ENCODE peak calls at places on chromosome 10, in five cellular contexts. N, Q, C, I and X are unnamed samples.

GRCh38 chr10:100948916-100949315 is 20.4 kb upstream of the SEMA4G start:
- DNase-seq in N (no peak), Q (no peak), C (no peak), I (no peak), X (no peak)

GRCh38 chr10:26437637-26438461 is at the start of gene APBB1IP:
- DNase-seq in N (peak; percentile 96), Q (no peak), C (peak; percentile 86), I (no peak), X (no peak)

GRCh38 chr10:103666109-103666508 is 172.6 kb downstream of the NEURL1 start:
- DNase-seq in N (peak; percentile 53), Q (peak; percentile 81), C (no peak), I (no peak), X (peak; percentile 28)

GRCh38 chr10:117619200-117619599 is 76.7 kb downstream of the EMX2 start:
- DNase-seq in N (no peak), Q (no peak), C (no peak), I (no peak), X (no peak)

GRCh38 chr10:30829921-30830671 is 200.5 kb upstream of the LYZL2 start:
- DNase-seq in N (no peak), Q (no peak), C (no peak), I (peak; percentile 54), X (no peak)

GRCh38 chr10:12549297-12549696 is 199.9 kb downstream of the CAMK1D start:
- DNase-seq in N (no peak), Q (no peak), C (no peak), I (no peak), X (peak; percentile 50)

GRCh38 chr10:42149027-42149700 is 489.2 kb downstream of the ZNF33B start:
- DNase-seq in N (no peak), Q (no peak), C (no peak), I (no peak), X (no peak)

GRCh38 chr10:69211104-69211503 is 9.0 kb upstream of the HKDC1 start:
- DNase-seq in N (no peak), Q (no peak), C (no peak), I (no peak), X (no peak)

GRCh38 chr10:11046766-11047165 is 29.1 kb downstream of the CELF2 start:
- DNase-seq in N (no peak), Q (no peak), C (no peak), I (no peak), X (no peak)

GRCh38 chr10:113704637-113705343 is 25.1 kb downstream of the CASP7 start:
- DNase-seq in N (peak; percentile 64), Q (peak; percentile 64), C (no peak), I (no peak), X (peak; percentile 53)

GRCh38 chr10:132693676-132694075 is 92.3 kb downstream of the NKX6-2 start:
- DNase-seq in N (no peak), Q (no peak), C (no peak), I (no peak), X (no peak)

GRCh38 chr10:4546500-4546899 is 279.5 kb upstream of the AKR1E2 start:
- DNase-seq in N (no peak), Q (no peak), C (no peak), I (no peak), X (no peak)

GRCh38 chr10:100025528-100026070 is 15.9 kb upstream of the DNMBP start:
- DNase-seq in N (no peak), Q (no peak), C (no peak), I (no peak), X (peak; percentile 78)

GRCh38 chr10:34526758-34527730 is 288.1 kb downstream of the PARD3 start:
- DNase-seq in N (no peak), Q (peak; percentile 70), C (peak; percentile 64), I (no peak), X (peak; percentile 66)

GRCh38 chr10:35306852-35307251 is 29.5 kb upstream of the CCNY start:
- DNase-seq in N (no peak), Q (no peak), C (no peak), I (no peak), X (peak; percentile 4)

GRCh38 chr10:60868946-60869345 is 75.0 kb downstream of the RHOBTB1 start:
- DNase-seq in N (no peak), Q (no peak), C (no peak), I (no peak), X (no peak)

GRCh38 chr10:13262433-13262832 is 28.3 kb upstream of the UCMA start:
- DNase-seq in N (no peak), Q (no peak), C (no peak), I (no peak), X (no peak)

GRCh38 chr10:117455346-117455745 is 80.1 kb upstream of the PDZD8 start:
- DNase-seq in N (no peak), Q (no peak), C (no peak), I (no peak), X (no peak)

GRCh38 chr10:132422169-132422691 is 25.2 kb downstream of the PWWP2B start:
- DNase-seq in N (peak; percentile 86), Q (no peak), C (no peak), I (peak; percentile 63), X (peak; percentile 87)

GRCh38 chr10:47049056-47049851 is 138.0 kb downstream of the PTPN20 start:
- DNase-seq in N (no peak), Q (no peak), C (peak; percentile 51), I (no peak), X (no peak)

GRCh38 chr10:33487014-33487776 is 152.7 kb upstream of the NRP1 start:
- DNase-seq in N (peak; percentile 0), Q (peak; percentile 14), C (no peak), I (no peak), X (peak; percentile 25)

GRCh38 chr10:124206616-124207015 is 113.2 kb upstream of the CHST15 start:
- DNase-seq in N (no peak), Q (no peak), C (no peak), I (no peak), X (no peak)

GRCh38 chr10:133461841-133462240 is 8.1 kb downstream of the SCART1 start:
- DNase-seq in N (no peak), Q (no peak), C (no peak), I (no peak), X (no peak)

GRCh38 chr10:64257704-64258103 is 736.5 kb downstream of the REEP3 start:
- DNase-seq in N (no peak), Q (no peak), C (no peak), I (no peak), X (no peak)

GRCh38 chr10:13310518-13311176 is 10.8 kb upstream of the PHYH start:
- DNase-seq in N (no peak), Q (no peak), C (no peak), I (no peak), X (no peak)

GRCh38 chr10:47368431-47369180 is 15.5 kb downstream of the ZNF488 start:
- DNase-seq in N (no peak), Q (no peak), C (peak; percentile 57), I (no peak), X (no peak)

GRCh38 chr10:79050896-79051555 is 17.7 kb upstream of the ZMIZ1 start:
- DNase-seq in N (no peak), Q (no peak), C (peak; percentile 41), I (no peak), X (no peak)

GRCh38 chr10:1978593-1978992 is 241.3 kb upstream of the ADARB2 start:
- DNase-seq in N (no peak), Q (no peak), C (no peak), I (no peak), X (no peak)

GRCh38 chr10:71300555-71301370 is 18.3 kb upstream of the SLC29A3 start:
- DNase-seq in N (no peak), Q (no peak), C (no peak), I (no peak), X (no peak)

GRCh38 chr10:4514445-4515108 is 311.4 kb upstream of the AKR1E2 start:
- DNase-seq in N (peak; percentile 69), Q (no peak), C (peak; percentile 80), I (no peak), X (no peak)

GRCh38 chr10:122461729-122462532 is 578 bp downstream of the HTRA1 start:
- DNase-seq in N (no peak), Q (no peak), C (peak; percentile 72), I (peak; percentile 18), X (peak; percentile 51)